ENCODE peak calls at places on chromosomes 16 and 17, in seven cellular contexts. S is EH, N is NCI-H1048, O is non-pigmented ciliary epithelial cell, W is activated T-helper 1 cell treated with Interleukin-2 at 50 U/mL for 16 hours, J is HCT116, I is DMS153. F is an unnamed sample.

GRCh38 chr16:18932243-18932997 is 6.2 kb upstream of the SMG1 start:
- DNase-seq in N (no peak), S (peak), W (no peak), I (no peak), O (no peak), J (no peak), F (no peak)

GRCh38 chr17:7263071-7263800 is 958 bp upstream of the CLDN7 start:
- DNase-seq in O (no peak), W (no peak), I (no peak), N (no peak), J (peak), S (no peak), F (no peak)

GRCh38 chr16:64278196-64278595 is 843.7 kb downstream of the CDH11 start:
- DNase-seq in J (no peak), I (no peak), O (peak), S (peak), W (no peak), N (no peak), F (no peak)

GRCh38 chr16:89035013-89035697 is 58.1 kb upstream of the CBFA2T3 start:
- DNase-seq in N (no peak), S (no peak), W (no peak), I (no peak), O (no peak), J (no peak), F (no peak)

GRCh38 chr17:7323731-7324437 is 5.3 kb downstream of the NEURL4 start:
- DNase-seq in O (no peak), J (no peak), W (peak), N (no peak), S (peak), I (no peak), F (no peak)

GRCh38 chr17:27284811-27285415 is 9.0 kb upstream of the WSB1 start:
- DNase-seq in N (no peak), W (no peak), S (no peak), O (no peak), J (no peak), I (no peak), F (no peak)

GRCh38 chr16:892006-892405 is 78.8 kb downstream of the LMF1 start:
- DNase-seq in I (no peak), O (no peak), N (no peak), W (no peak), S (no peak), J (no peak), F (no peak)

GRCh38 chr16:1470543-1471251 is 4.1 kb downstream of the CLCN7 start:
- DNase-seq in S (peak), N (no peak), W (no peak), O (no peak), I (no peak), J (no peak), F (no peak)

GRCh38 chr17:47850692-47851573 is at the start of gene SP6:
- DNase-seq in I (peak), O (no peak), N (no peak), S (peak), J (peak), W (peak), F (peak)

GRCh38 chr16:8426569-8426968 is 163.7 kb downstream of the TMEM114 start:
- DNase-seq in W (no peak), J (no peak), I (no peak), N (no peak), O (no peak), S (no peak), F (no peak)

GRCh38 chr16:892536-893255 is 78.1 kb downstream of the LMF1 start:
- DNase-seq in O (no peak), W (no peak), N (no peak), I (no peak), S (peak), J (no peak), F (no peak)

GRCh38 chr17:75501378-75502071 is 13.8 kb downstream of the CASKIN2 start:
- DNase-seq in I (no peak), O (no peak), S (no peak), W (no peak), J (no peak), N (no peak), F (no peak)

GRCh38 chr17:77501101-77501566 is 360.4 kb downstream of the SEC14L1 start:
- DNase-seq in J (no peak), O (no peak), W (no peak), I (no peak), N (no peak), S (peak), F (peak)

GRCh38 chr17:80101160-80101945 is at the start of gene GAA:
- DNase-seq in O (no peak), I (peak), N (peak), W (peak), S (peak), J (peak), F (peak)

GRCh38 chr17:8256691-8257090 is 7.6 kb downstream of the PFAS start:
- DNase-seq in I (no peak), W (no peak), N (no peak), S (no peak), O (no peak), J (no peak), F (no peak)